ENCODE peak calls at places on chromosomes 12 and 14, in five cellular contexts. One of them, this sample, is unnamed. For H3K4me1, the result is how much of the 10 kb centered on the place peaks cover.

GRCh38 chr12:81297606-81298005 is 219.7 kb downstream of the ACSS3 start:
- DNase-seq in mammary epithelial cell: no peak
- DNase-seq in GM23248: peak
- DNase-seq in heart left ventricle: no peak
- DNase-seq in OCI-LY7: no peak
- DNase-seq in this sample: no peak

GRCh38 chr14:37585971-37586759 is 8.9 kb downstream of the FOXA1 start:
- DNase-seq in mammary epithelial cell: no peak
- DNase-seq in GM23248: no peak
- DNase-seq in heart left ventricle: no peak
- DNase-seq in OCI-LY7: no peak
- DNase-seq in this sample: no peak

GRCh38 chr12:58593557-58594304 is 326.6 kb downstream of the LRIG3 start:
- DNase-seq in mammary epithelial cell: no peak
- DNase-seq in GM23248: no peak
- DNase-seq in heart left ventricle: no peak
- DNase-seq in OCI-LY7: no peak
- DNase-seq in this sample: no peak

GRCh38 chr14:93720076-93720815 is 68.0 kb downstream of the PRIMA1 start:
- DNase-seq in mammary epithelial cell: no peak
- DNase-seq in GM23248: no peak
- DNase-seq in heart left ventricle: no peak
- DNase-seq in OCI-LY7: no peak
- DNase-seq in this sample: no peak

GRCh38 chr12:116537149-116537904 is 21.9 kb upstream of the MAP1LC3B2 start:
- DNase-seq in mammary epithelial cell: no peak
- DNase-seq in GM23248: no peak
- DNase-seq in heart left ventricle: no peak
- DNase-seq in OCI-LY7: no peak
- DNase-seq in this sample: no peak

GRCh38 chr14:76516884-76517283 is 140.9 kb downstream of the ESRRB start:
- DNase-seq in mammary epithelial cell: peak
- DNase-seq in GM23248: no peak
- DNase-seq in heart left ventricle: no peak
- DNase-seq in OCI-LY7: no peak
- DNase-seq in this sample: no peak

GRCh38 chr12:14273911-14274306 is 91.6 kb upstream of the ATF7IP start:
- DNase-seq in mammary epithelial cell: no peak
- DNase-seq in GM23248: peak
- DNase-seq in heart left ventricle: no peak
- DNase-seq in OCI-LY7: peak
- DNase-seq in this sample: no peak

GRCh38 chr14:70013269-70013873 is 134.2 kb downstream of the SMOC1 start:
- DNase-seq in mammary epithelial cell: peak
- DNase-seq in GM23248: peak
- DNase-seq in heart left ventricle: no peak
- DNase-seq in OCI-LY7: peak
- DNase-seq in this sample: peak

GRCh38 chr12:119423285-119423684 is 88.8 kb downstream of the CCDC60 start:
- DNase-seq in mammary epithelial cell: no peak
- DNase-seq in GM23248: no peak
- DNase-seq in heart left ventricle: no peak
- DNase-seq in OCI-LY7: peak
- DNase-seq in this sample: peak

GRCh38 chr12:49637401-49637800 is 14.0 kb downstream of the PRPF40B start:
- DNase-seq in mammary epithelial cell: no peak
- DNase-seq in GM23248: no peak
- DNase-seq in heart left ventricle: no peak
- DNase-seq in OCI-LY7: no peak
- DNase-seq in this sample: no peak

GRCh38 chr12:29316772-29317171 is 64.2 kb downstream of the ERGIC2 start:
- DNase-seq in mammary epithelial cell: peak
- DNase-seq in GM23248: peak
- DNase-seq in heart left ventricle: peak
- DNase-seq in OCI-LY7: no peak
- DNase-seq in this sample: no peak

GRCh38 chr12:120610560-120610959 is 29.4 kb upstream of the POP5 start:
- DNase-seq in mammary epithelial cell: no peak
- DNase-seq in GM23248: no peak
- DNase-seq in heart left ventricle: no peak
- DNase-seq in OCI-LY7: no peak
- DNase-seq in this sample: no peak

GRCh38 chr12:95784286-95784685 is 6.3 kb downstream of the NTN4 start:
- DNase-seq in mammary epithelial cell: no peak
- DNase-seq in GM23248: peak
- DNase-seq in heart left ventricle: no peak
- DNase-seq in OCI-LY7: no peak
- DNase-seq in this sample: no peak

GRCh38 chr12:63103489-63104131 is 47.4 kb downstream of the AVPR1A start:
- DNase-seq in mammary epithelial cell: peak
- DNase-seq in GM23248: peak
- DNase-seq in heart left ventricle: no peak
- DNase-seq in OCI-LY7: peak
- DNase-seq in this sample: peak

GRCh38 chr12:50925342-50925651 is 27.0 kb upstream of the HIGD1C start:
- DNase-seq in mammary epithelial cell: no peak
- DNase-seq in GM23248: no peak
- DNase-seq in heart left ventricle: peak
- DNase-seq in OCI-LY7: peak
- DNase-seq in this sample: peak

GRCh38 chr12:110002691-110003515 is 3.7 kb downstream of the ANKRD13A start:
- DNase-seq in mammary epithelial cell: peak
- DNase-seq in GM23248: peak
- DNase-seq in heart left ventricle: no peak
- DNase-seq in OCI-LY7: no peak
- DNase-seq in this sample: no peak

GRCh38 chr14:90368946-90369721 is 27.7 kb upstream of the CALM1 start:
- DNase-seq in mammary epithelial cell: peak
- DNase-seq in GM23248: peak
- DNase-seq in heart left ventricle: no peak
- DNase-seq in OCI-LY7: peak
- DNase-seq in this sample: no peak

GRCh38 chr14:50225067-50225973 is 6.1 kb downstream of the SOS2 start:
- DNase-seq in mammary epithelial cell: peak
- DNase-seq in GM23248: peak
- DNase-seq in heart left ventricle: no peak
- DNase-seq in OCI-LY7: no peak
- DNase-seq in this sample: no peak

GRCh38 chr12:51262758-51263177 is 7.4 kb downstream of the SMAGP start:
- DNase-seq in mammary epithelial cell: peak
- DNase-seq in GM23248: peak
- DNase-seq in heart left ventricle: no peak
- DNase-seq in OCI-LY7: peak
- DNase-seq in this sample: peak

GRCh38 chr12:94973202-94973601 is 30.3 kb downstream of the NDUFA12 start:
- DNase-seq in mammary epithelial cell: no peak
- DNase-seq in GM23248: no peak
- DNase-seq in heart left ventricle: no peak
- DNase-seq in OCI-LY7: peak
- DNase-seq in this sample: no peak

GRCh38 chr14:75340921-75341320 is 62.3 kb downstream of the FOS start:
- DNase-seq in mammary epithelial cell: no peak
- DNase-seq in GM23248: no peak
- DNase-seq in heart left ventricle: peak
- DNase-seq in OCI-LY7: peak
- DNase-seq in this sample: no peak

GRCh38 chr12:54394281-54394719 is 9.8 kb upstream of the ZNF385A start:
- DNase-seq in mammary epithelial cell: peak
- DNase-seq in GM23248: peak
- DNase-seq in heart left ventricle: no peak
- DNase-seq in OCI-LY7: peak
- DNase-seq in this sample: peak

GRCh38 chr14:87847216-87847615 is 145.8 kb downstream of the GALC start:
- DNase-seq in mammary epithelial cell: peak
- DNase-seq in GM23248: no peak
- DNase-seq in heart left ventricle: no peak
- DNase-seq in OCI-LY7: no peak
- DNase-seq in this sample: no peak

GRCh38 chr12:7905071-7905470 is 30.9 kb downstream of the SLC2A3 start:
- DNase-seq in mammary epithelial cell: no peak
- DNase-seq in GM23248: no peak
- DNase-seq in heart left ventricle: no peak
- DNase-seq in OCI-LY7: no peak
- DNase-seq in this sample: no peak

GRCh38 chr14:63493246-63493645 is 49.9 kb downstream of the PPP2R5E start:
- DNase-seq in mammary epithelial cell: peak
- DNase-seq in GM23248: peak
- DNase-seq in heart left ventricle: no peak
- DNase-seq in OCI-LY7: peak
- DNase-seq in this sample: no peak

GRCh38 chr14:38500125-38500524 is 244.2 kb upstream of the CLEC14A start:
- DNase-seq in mammary epithelial cell: no peak
- DNase-seq in GM23248: no peak
- DNase-seq in heart left ventricle: no peak
- DNase-seq in OCI-LY7: no peak
- DNase-seq in this sample: no peak

GRCh38 chr14:73743431-73743931 is 29.3 kb upstream of the PNMA1 start:
- DNase-seq in mammary epithelial cell: no peak
- DNase-seq in GM23248: no peak
- DNase-seq in heart left ventricle: peak
- DNase-seq in OCI-LY7: peak
- DNase-seq in this sample: peak

GRCh38 chr12:63400746-63401145 is 249.7 kb upstream of the AVPR1A start:
- DNase-seq in mammary epithelial cell: peak
- DNase-seq in GM23248: no peak
- DNase-seq in heart left ventricle: no peak
- DNase-seq in OCI-LY7: no peak
- DNase-seq in this sample: no peak

GRCh38 chr14:37602605-37603453 is 7.4 kb downstream of the TTC6 start:
- DNase-seq in mammary epithelial cell: no peak
- DNase-seq in GM23248: no peak
- DNase-seq in heart left ventricle: no peak
- DNase-seq in OCI-LY7: no peak
- DNase-seq in this sample: no peak

DNA sequence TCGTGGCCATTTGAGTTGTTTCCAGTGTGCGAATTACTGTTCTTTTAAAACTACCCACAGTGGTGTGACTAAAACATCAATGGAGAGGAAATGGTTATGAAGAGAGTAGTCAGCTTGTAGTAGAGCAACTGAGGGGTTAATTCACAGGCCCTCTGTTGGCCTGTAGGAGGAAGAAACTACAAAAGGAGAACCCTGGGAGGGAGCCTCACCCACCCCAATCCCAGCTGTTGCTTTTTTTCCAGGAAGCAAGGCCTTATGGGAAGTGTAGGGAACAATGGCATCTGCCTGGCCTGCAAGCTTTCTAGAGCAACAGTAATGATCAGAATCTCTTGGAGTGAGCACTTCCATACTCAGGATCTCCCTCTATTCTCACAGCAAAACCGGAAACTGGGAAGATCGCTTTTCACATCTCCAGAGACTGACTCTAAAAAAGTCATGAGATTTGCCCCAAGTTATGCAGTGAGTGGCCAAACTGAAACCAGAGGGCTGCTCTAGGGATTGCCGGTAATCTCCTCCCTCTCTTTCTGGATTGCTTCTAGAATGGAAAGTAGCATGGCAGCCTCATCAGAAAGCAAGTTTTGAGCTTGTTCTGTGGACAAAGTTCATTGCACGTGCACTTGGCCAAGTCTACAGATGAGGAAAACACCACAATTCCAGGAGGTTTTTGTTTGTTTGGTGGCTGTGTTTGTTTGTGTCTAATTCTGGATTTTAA is 125.2 kb upstream of the PWP1 start:
- DNase-seq in mammary epithelial cell: peak
- DNase-seq in GM23248: no peak
- DNase-seq in heart left ventricle: no peak
- DNase-seq in OCI-LY7: no peak
- DNase-seq in this sample: no peak
- H3K4me1 ChIP-seq in mammary epithelial cell: under half
- H3K4me1 ChIP-seq in GM23248: under half
- H3K4me1 ChIP-seq in heart left ventricle: under half
- H3K4me1 ChIP-seq in OCI-LY7: under half
- H3K4me1 ChIP-seq in this sample: under half

GRCh38 chr12:47763481-47764344 is 5.0 kb upstream of the RAPGEF3 start:
- DNase-seq in mammary epithelial cell: no peak
- DNase-seq in GM23248: no peak
- DNase-seq in heart left ventricle: no peak
- DNase-seq in OCI-LY7: no peak
- DNase-seq in this sample: no peak

GRCh38 chr12:47767197-47767724 is 5.8 kb upstream of the SLC48A1 start:
- DNase-seq in mammary epithelial cell: no peak
- DNase-seq in GM23248: peak
- DNase-seq in heart left ventricle: peak
- DNase-seq in OCI-LY7: peak
- DNase-seq in this sample: peak

GRCh38 chr12:47769234-47770085 is 3.6 kb upstream of the SLC48A1 start:
- DNase-seq in mammary epithelial cell: no peak
- DNase-seq in GM23248: no peak
- DNase-seq in heart left ventricle: no peak
- DNase-seq in OCI-LY7: no peak
- DNase-seq in this sample: no peak

GRCh38 chr12:47768323-47768811 is 4.7 kb upstream of the SLC48A1 start:
- DNase-seq in mammary epithelial cell: peak
- DNase-seq in GM23248: peak
- DNase-seq in heart left ventricle: no peak
- DNase-seq in OCI-LY7: no peak
- DNase-seq in this sample: no peak

GRCh38 chr12:47766496-47767196 is 6.4 kb upstream of the SLC48A1 start:
- DNase-seq in mammary epithelial cell: no peak
- DNase-seq in GM23248: no peak
- DNase-seq in heart left ventricle: no peak
- DNase-seq in OCI-LY7: peak
- DNase-seq in this sample: peak
- H3K4me1 ChIP-seq in mammary epithelial cell: half or more
- H3K4me1 ChIP-seq in GM23248: under half
- H3K4me1 ChIP-seq in heart left ventricle: under half
- H3K4me1 ChIP-seq in OCI-LY7: under half
- H3K4me1 ChIP-seq in this sample: under half

GRCh38 chr12:125263385-125263784 is 198.2 kb downstream of the AACS start:
- DNase-seq in mammary epithelial cell: no peak
- DNase-seq in GM23248: no peak
- DNase-seq in heart left ventricle: no peak
- DNase-seq in OCI-LY7: no peak
- DNase-seq in this sample: peak
- H3K4me1 ChIP-seq in mammary epithelial cell: under half
- H3K4me1 ChIP-seq in GM23248: under half
- H3K4me1 ChIP-seq in heart left ventricle: under half
- H3K4me1 ChIP-seq in OCI-LY7: under half
- H3K4me1 ChIP-seq in this sample: under half

GRCh38 chr14:104659146-104659545 is 30.3 kb upstream of the INF2 start:
- DNase-seq in mammary epithelial cell: no peak
- DNase-seq in GM23248: no peak
- DNase-seq in heart left ventricle: no peak
- DNase-seq in OCI-LY7: peak
- DNase-seq in this sample: no peak

GRCh38 chr14:104657563-104658324 is 31.7 kb upstream of the INF2 start:
- DNase-seq in mammary epithelial cell: no peak
- DNase-seq in GM23248: no peak
- DNase-seq in heart left ventricle: no peak
- DNase-seq in OCI-LY7: peak
- DNase-seq in this sample: no peak

GRCh38 chr14:104657114-104657524 is 32.3 kb upstream of the INF2 start:
- DNase-seq in mammary epithelial cell: no peak
- DNase-seq in GM23248: no peak
- DNase-seq in heart left ventricle: no peak
- DNase-seq in OCI-LY7: peak
- DNase-seq in this sample: no peak

GRCh38 chr14:104659764-104660523 is 29.5 kb upstream of the INF2 start:
- DNase-seq in mammary epithelial cell: no peak
- DNase-seq in GM23248: no peak
- DNase-seq in heart left ventricle: no peak
- DNase-seq in OCI-LY7: peak
- DNase-seq in this sample: no peak

GRCh38 chr14:104658325-104658712 is 31.1 kb upstream of the INF2 start:
- DNase-seq in mammary epithelial cell: no peak
- DNase-seq in GM23248: no peak
- DNase-seq in heart left ventricle: no peak
- DNase-seq in OCI-LY7: peak
- DNase-seq in this sample: no peak
- H3K4me1 ChIP-seq in mammary epithelial cell: under half
- H3K4me1 ChIP-seq in GM23248: under half
- H3K4me1 ChIP-seq in heart left ventricle: under half
- H3K4me1 ChIP-seq in OCI-LY7: half or more
- H3K4me1 ChIP-seq in this sample: under half